ENCODE peak calls at places on chromosome 19, in five cellular contexts. T is tibial nerve; C is endothelial cell; Y is naive thymus-derived CD8-positive, alpha-beta T cell; R is lung microvascular endothelial cell. P is an unnamed sample.

GRCh38 chr19:51703655-51704515 is 10.8 kb downstream of the SPACA6 start:
- DNase-seq in T (peak; percentile 98), C (peak; percentile 98), Y (peak; percentile 97), R (peak; percentile 96), P (peak; percentile 85)

GRCh38 chr19:55491546-55492360 is 3.5 kb downstream of the SSC5D start:
- DNase-seq in T (no peak), C (no peak), Y (no peak), R (no peak), P (no peak)

GRCh38 chr19:38892841-38893240 is 6.6 kb downstream of the SIRT2 start:
- DNase-seq in T (no peak), C (no peak), Y (no peak), R (peak; percentile 55), P (no peak)

GRCh38 chr19:12139885-12140544 is at the start of gene ZNF20:
- DNase-seq in T (peak; percentile 97), C (peak; percentile 95), Y (peak; percentile 78), R (peak; percentile 93), P (peak; percentile 83)

GRCh38 chr19:18523841-18524240 is 2.0 kb upstream of the ELL start:
- DNase-seq in T (no peak), C (no peak), Y (no peak), R (no peak), P (no peak)

GRCh38 chr19:19657397-19657783 is 6.1 kb downstream of the ATP13A1 start:
- DNase-seq in T (no peak), C (no peak), Y (no peak), R (no peak), P (no peak)

GRCh38 chr19:2887391-2887914 is 13.3 kb upstream of the ZNF57 start:
- DNase-seq in T (peak; percentile 19), C (peak; percentile 7), Y (peak; percentile 27), R (peak; percentile 78), P (peak; percentile 53)

GRCh38 chr19:42250249-42250665 is 4.7 kb downstream of the ERF start:
- DNase-seq in T (no peak), C (no peak), Y (no peak), R (no peak), P (no peak)

GRCh38 chr19:658916-659839 is 3.8 kb downstream of the RNF126 start:
- DNase-seq in T (no peak), C (no peak), Y (no peak), R (no peak), P (no peak)

GRCh38 chr19:38004505-38005223 is 97.7 kb downstream of the SIPA1L3 start:
- DNase-seq in T (peak; percentile 94), C (peak; percentile 63), Y (no peak), R (peak; percentile 98), P (peak; percentile 88)

GRCh38 chr19:1074512-1075283 is 7.7 kb downstream of the ARHGAP45 start:
- DNase-seq in T (peak; percentile 82), C (no peak), Y (peak; percentile 95), R (peak; percentile 57), P (no peak)

P was measured in astrocyte of the cerebellum.